ENCODE peak calls at places on chromosome 15, in six cellular contexts. One of them, this sample, is unnamed.

GRCh38 chr15:29631076-29632070 is 190.9 kb downstream of the TJP1 start:
- DNase-seq in endothelial cell of umbilical vein: no peak
- DNase-seq in GM12878: no peak
- DNase-seq in K562: no peak
- DNase-seq in A549: no peak
- DNase-seq in HepG2: no peak
- DNase-seq in this sample: no peak

GRCh38 chr15:76391847-76392246 is 55.3 kb downstream of the ISL2 start:
- DNase-seq in endothelial cell of umbilical vein: no peak
- DNase-seq in GM12878: no peak
- DNase-seq in K562: no peak
- DNase-seq in HepG2: no peak
- DNase-seq in A549: no peak
- DNase-seq in this sample: no peak

GRCh38 chr15:90042766-90043525 is 41.8 kb downstream of the ZNF710 start:
- DNase-seq in A549: no peak
- DNase-seq in K562: no peak
- DNase-seq in HepG2: no peak
- DNase-seq in GM12878: no peak
- DNase-seq in endothelial cell of umbilical vein: no peak
- DNase-seq in this sample: no peak

GRCh38 chr15:75721923-75722870 is 9.5 kb upstream of the CSPG4 start:
- DNase-seq in A549: no peak
- DNase-seq in HepG2: no peak
- DNase-seq in K562: no peak
- DNase-seq in endothelial cell of umbilical vein: no peak
- DNase-seq in GM12878: no peak
- DNase-seq in this sample: no peak

GRCh38 chr15:53862371-53862770 is 102.9 kb upstream of the WDR72 start:
- DNase-seq in A549: no peak
- DNase-seq in HepG2: no peak
- DNase-seq in K562: no peak
- DNase-seq in endothelial cell of umbilical vein: no peak
- DNase-seq in GM12878: no peak
- DNase-seq in this sample: no peak

GRCh38 chr15:41921167-41921566 is 27.3 kb upstream of the SPTBN5 start:
- DNase-seq in K562: no peak
- DNase-seq in HepG2: no peak
- DNase-seq in GM12878: no peak
- DNase-seq in endothelial cell of umbilical vein: peak
- DNase-seq in A549: no peak
- DNase-seq in this sample: no peak

GRCh38 chr15:35979608-35980007 is 433.6 kb upstream of the DPH6 start:
- DNase-seq in HepG2: no peak
- DNase-seq in endothelial cell of umbilical vein: no peak
- DNase-seq in A549: no peak
- DNase-seq in K562: no peak
- DNase-seq in GM12878: no peak
- DNase-seq in this sample: no peak

GRCh38 chr15:41511331-41512077 is 2.1 kb downstream of the LTK start:
- DNase-seq in endothelial cell of umbilical vein: no peak
- DNase-seq in A549: no peak
- DNase-seq in GM12878: no peak
- DNase-seq in HepG2: no peak
- DNase-seq in K562: no peak
- DNase-seq in this sample: no peak

GRCh38 chr15:59736181-59736580 is 47.1 kb upstream of the BNIP2 start:
- DNase-seq in HepG2: no peak
- DNase-seq in A549: no peak
- DNase-seq in GM12878: no peak
- DNase-seq in endothelial cell of umbilical vein: no peak
- DNase-seq in K562: no peak
- DNase-seq in this sample: no peak

GRCh38 chr15:31467361-31467760 is 140.7 kb downstream of the KLF13 start:
- DNase-seq in GM12878: no peak
- DNase-seq in A549: no peak
- DNase-seq in K562: no peak
- DNase-seq in endothelial cell of umbilical vein: no peak
- DNase-seq in HepG2: no peak
- DNase-seq in this sample: no peak

GRCh38 chr15:73982251-73982962 is 9.7 kb downstream of the STOML1 start:
- DNase-seq in endothelial cell of umbilical vein: peak
- DNase-seq in HepG2: no peak
- DNase-seq in A549: no peak
- DNase-seq in GM12878: no peak
- DNase-seq in K562: no peak
- DNase-seq in this sample: no peak

GRCh38 chr15:89115547-89115946 is 27.3 kb downstream of the ABHD2 start:
- DNase-seq in A549: no peak
- DNase-seq in endothelial cell of umbilical vein: no peak
- DNase-seq in HepG2: no peak
- DNase-seq in GM12878: no peak
- DNase-seq in K562: no peak
- DNase-seq in this sample: no peak

GRCh38 chr15:78538358-78538757 is 1.9 kb upstream of the PSMA4 start:
- DNase-seq in GM12878: no peak
- DNase-seq in A549: no peak
- DNase-seq in endothelial cell of umbilical vein: no peak
- DNase-seq in HepG2: no peak
- DNase-seq in K562: no peak
- DNase-seq in this sample: no peak

GRCh38 chr15:76330281-76330680 is 6.3 kb upstream of the ISL2 start:
- DNase-seq in HepG2: peak
- DNase-seq in K562: no peak
- DNase-seq in endothelial cell of umbilical vein: peak
- DNase-seq in GM12878: no peak
- DNase-seq in A549: peak
- DNase-seq in this sample: peak

GRCh38 chr15:26073430-26074333 is 210.6 kb upstream of the ATP10A start:
- DNase-seq in HepG2: no peak
- DNase-seq in endothelial cell of umbilical vein: no peak
- DNase-seq in GM12878: no peak
- DNase-seq in A549: no peak
- DNase-seq in K562: no peak
- DNase-seq in this sample: no peak

GRCh38 chr15:45187894-45188830 is at the start of gene SHF:
- DNase-seq in endothelial cell of umbilical vein: peak
- DNase-seq in GM12878: no peak
- DNase-seq in HepG2: peak
- DNase-seq in A549: peak
- DNase-seq in K562: peak
- DNase-seq in this sample: peak

GRCh38 chr15:88388702-88389101 is 78.5 kb downstream of the MRPL46 start:
- DNase-seq in HepG2: peak
- DNase-seq in K562: no peak
- DNase-seq in endothelial cell of umbilical vein: no peak
- DNase-seq in A549: peak
- DNase-seq in GM12878: no peak
- DNase-seq in this sample: no peak

GRCh38 chr15:85499498-85499897 is 119.1 kb downstream of the AKAP13 start:
- DNase-seq in K562: no peak
- DNase-seq in A549: no peak
- DNase-seq in HepG2: no peak
- DNase-seq in endothelial cell of umbilical vein: no peak
- DNase-seq in GM12878: no peak
- DNase-seq in this sample: no peak

GRCh38 chr15:81163961-81164800 is 30.1 kb downstream of the CFAP161 start:
- DNase-seq in HepG2: no peak
- DNase-seq in GM12878: no peak
- DNase-seq in A549: no peak
- DNase-seq in K562: peak
- DNase-seq in endothelial cell of umbilical vein: no peak
- DNase-seq in this sample: no peak

GRCh38 chr15:55289573-55290360 is at the start of gene RAB27A:
- DNase-seq in HepG2: peak
- DNase-seq in endothelial cell of umbilical vein: peak
- DNase-seq in A549: peak
- DNase-seq in GM12878: no peak
- DNase-seq in K562: peak
- DNase-seq in this sample: peak

GRCh38 chr15:93460717-93461116 is 371.7 kb upstream of the RGMA start:
- DNase-seq in endothelial cell of umbilical vein: no peak
- DNase-seq in GM12878: peak
- DNase-seq in A549: no peak
- DNase-seq in HepG2: no peak
- DNase-seq in K562: no peak
- DNase-seq in this sample: no peak

DNA sequence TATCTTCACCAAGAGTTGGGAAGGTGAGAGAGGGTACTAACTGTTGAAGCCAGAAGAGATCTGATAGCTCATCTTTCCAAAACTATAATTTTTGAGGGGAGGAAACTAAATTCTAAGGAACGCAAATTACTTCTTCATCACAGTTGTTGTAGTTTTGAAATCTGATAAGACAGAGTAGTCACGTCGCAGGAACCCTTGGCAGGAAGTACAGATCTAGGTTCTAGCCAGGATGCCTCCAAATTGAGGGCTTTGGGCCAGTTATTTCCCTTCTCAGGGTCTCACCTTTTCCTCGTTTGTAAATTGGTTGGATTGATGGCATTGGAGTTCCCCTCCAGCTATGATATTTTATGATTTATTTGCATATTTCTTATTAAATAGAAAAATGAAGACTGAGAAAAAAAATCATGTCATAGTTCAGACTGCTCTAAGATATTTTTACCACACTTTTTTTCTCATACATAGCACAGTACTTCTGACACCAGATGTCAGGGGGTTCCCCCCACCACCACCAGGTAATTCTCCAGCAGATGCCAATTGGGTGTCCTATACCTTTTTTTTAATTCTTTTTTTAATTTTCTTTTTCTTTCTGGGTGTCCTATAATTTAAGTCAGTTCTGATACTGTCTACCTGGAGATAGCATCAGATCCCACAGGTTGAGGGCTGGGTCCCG is 32.3 kb upstream of the APH1B start:
- DNase-seq in HepG2: no peak
- DNase-seq in GM12878: no peak
- DNase-seq in endothelial cell of umbilical vein: peak
- DNase-seq in A549: no peak
- DNase-seq in K562: no peak
- DNase-seq in this sample: no peak
- TF ChIP-seq MYC in HepG2: no peak
- TF ChIP-seq MYC in GM12878: no peak
- TF ChIP-seq MYC in endothelial cell of umbilical vein: no peak
- TF ChIP-seq MYC in A549: no peak
- TF ChIP-seq MYC in K562: no peak
- TF ChIP-seq MYC in this sample: no peak

DNA sequence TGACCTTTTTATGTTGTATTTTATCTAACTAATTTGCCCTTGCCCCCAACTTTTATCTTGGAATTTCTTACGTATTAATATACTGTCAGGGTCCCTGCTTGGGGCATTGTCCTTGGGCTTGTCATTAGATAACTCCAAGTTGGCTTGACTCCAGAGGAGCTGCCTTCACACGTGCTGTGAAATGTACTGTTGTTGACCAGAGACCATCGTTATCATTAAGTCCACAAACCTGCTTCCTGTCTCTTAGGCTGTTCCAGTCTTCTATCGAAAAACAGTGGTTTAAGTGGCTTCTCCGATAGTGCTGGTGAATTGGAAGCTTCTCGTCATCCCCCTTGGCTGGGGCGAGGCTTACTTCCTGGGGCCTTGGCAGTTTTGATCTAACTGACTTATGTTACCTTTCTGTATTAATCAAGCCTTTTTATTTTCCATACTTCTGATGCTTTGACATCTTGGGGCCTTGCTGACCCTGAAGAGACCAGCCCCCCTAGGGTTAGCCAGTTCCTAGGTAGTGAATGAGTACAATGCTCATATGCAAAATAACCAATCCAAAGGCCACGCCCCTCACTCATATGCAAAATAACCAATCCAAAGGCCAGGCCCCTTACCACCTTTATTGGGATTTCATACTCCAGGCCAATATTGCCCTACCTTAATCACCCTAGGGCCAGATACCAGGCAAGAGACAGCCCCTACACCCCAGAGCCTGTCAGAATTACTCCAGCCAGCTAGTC is 164.5 kb downstream of the IGF1R start:
- DNase-seq in GM12878: no peak
- DNase-seq in HepG2: peak
- DNase-seq in K562: no peak
- DNase-seq in endothelial cell of umbilical vein: peak
- DNase-seq in A549: no peak
- DNase-seq in this sample: no peak
- TF ChIP-seq MYC in GM12878: no peak
- TF ChIP-seq MYC in HepG2: peak
- TF ChIP-seq MYC in K562: no peak
- TF ChIP-seq MYC in endothelial cell of umbilical vein: no peak
- TF ChIP-seq MYC in A549: no peak
- TF ChIP-seq MYC in this sample: no peak

DNA sequence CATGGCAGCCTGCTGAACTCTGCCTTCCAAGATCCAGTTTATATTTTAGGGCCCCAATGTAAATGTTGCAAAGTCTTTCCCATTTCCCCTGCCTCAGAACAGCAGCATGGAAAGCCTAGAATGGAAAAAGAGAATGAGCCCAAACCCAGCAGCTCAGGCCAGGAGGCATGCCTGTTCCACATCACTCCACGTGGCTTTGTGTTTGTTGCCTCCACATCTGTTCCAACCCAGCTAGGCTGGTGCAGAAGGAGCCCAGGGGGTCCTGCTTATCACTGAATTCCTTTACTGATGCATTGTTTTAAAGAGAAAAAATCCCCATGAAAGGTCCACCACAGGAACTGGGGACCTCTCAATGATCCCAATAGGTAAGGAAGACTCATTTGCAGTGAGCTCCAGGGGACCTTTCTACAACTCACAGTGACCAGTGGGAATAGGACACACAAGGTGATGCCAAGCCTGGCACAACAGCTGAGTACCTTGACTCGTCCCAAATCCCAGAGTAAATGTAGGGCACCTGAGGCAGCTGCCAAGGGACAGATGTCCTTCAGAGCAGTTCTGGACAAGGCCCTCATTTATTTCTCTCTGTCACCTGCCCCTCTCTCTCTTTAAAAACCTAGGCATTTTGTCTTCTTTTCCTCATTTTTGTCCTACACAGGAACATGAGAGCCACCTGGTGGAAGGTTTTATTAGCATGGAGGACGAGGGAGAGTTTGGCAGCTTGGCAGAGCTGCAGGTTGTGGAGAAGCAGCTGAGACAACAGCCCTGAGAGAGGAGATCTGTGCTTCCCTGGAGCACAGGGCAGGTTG is 41.7 kb upstream of the ADAMTS17 start:
- DNase-seq in A549: peak
- DNase-seq in K562: no peak
- DNase-seq in HepG2: peak
- DNase-seq in GM12878: no peak
- DNase-seq in endothelial cell of umbilical vein: no peak
- DNase-seq in this sample: peak
- TF ChIP-seq MYC in A549: no peak
- TF ChIP-seq MYC in K562: no peak
- TF ChIP-seq MYC in HepG2: no peak
- TF ChIP-seq MYC in GM12878: no peak
- TF ChIP-seq MYC in endothelial cell of umbilical vein: no peak
- TF ChIP-seq MYC in this sample: no peak

DNA sequence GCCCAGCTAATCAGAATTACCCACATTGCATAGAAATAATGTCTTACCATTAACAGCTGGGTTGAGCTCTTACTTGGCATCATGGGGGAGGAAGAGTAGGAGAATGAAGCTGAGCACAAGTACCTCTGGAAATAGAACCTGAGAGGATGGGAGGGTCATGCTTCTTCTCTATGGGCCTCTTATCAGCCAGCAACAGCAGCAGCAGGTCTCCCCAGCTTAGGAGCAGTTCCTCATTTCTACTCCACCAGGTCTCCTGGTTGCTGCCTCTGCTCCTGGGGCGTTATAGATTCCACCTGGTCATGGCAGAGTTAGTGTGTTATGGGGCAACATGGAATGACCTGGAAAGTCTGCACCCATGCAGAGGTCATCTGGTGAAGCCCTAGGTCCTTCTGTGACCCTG is 3.4 kb downstream of the FSD2 start:
- DNase-seq in K562: peak
- DNase-seq in GM12878: no peak
- DNase-seq in HepG2: no peak
- DNase-seq in A549: no peak
- DNase-seq in endothelial cell of umbilical vein: no peak
- DNase-seq in this sample: peak
- TF ChIP-seq MYC in K562: no peak
- TF ChIP-seq MYC in GM12878: no peak
- TF ChIP-seq MYC in HepG2: no peak
- TF ChIP-seq MYC in A549: no peak
- TF ChIP-seq MYC in endothelial cell of umbilical vein: no peak
- TF ChIP-seq MYC in this sample: no peak